ENCODE peak calls at places on chromosomes 1 and 21, in five cellular contexts. E is thoracic aorta; T is CD8-positive, alpha-beta T cell; M is colonic mucosa; V is SK-N-SH. O is an unnamed sample.

GRCh38 chr21:20443558-20444155 is 554.6 kb upstream of the NCAM2 start:
- DNase-seq in E (no peak), M (no peak), V (peak; percentile 25), T (no peak), O (no peak)

GRCh38 chr1:154295408-154296235 is 23.2 kb downstream of the HAX1 start:
- DNase-seq in T (no peak), M (no peak), V (peak; percentile 34), E (no peak), O (no peak)

GRCh38 chr1:26772687-26773086 is 15.1 kb upstream of the PIGV start:
- DNase-seq in V (no peak), T (no peak), E (no peak), M (no peak), O (no peak)

GRCh38 chr1:89546082-89546889 is 21.7 kb downstream of the LRRC8B start:
- DNase-seq in T (no peak), E (no peak), M (no peak), V (no peak), O (no peak)

GRCh38 chr21:35051287-35051818 is 2.3 kb upstream of the RUNX1 start:
- DNase-seq in V (no peak), E (peak; percentile 57), M (peak; percentile 87), T (peak; percentile 88), O (peak; percentile 91)

GRCh38 chr1:212514056-212514614 is 81.4 kb downstream of the NENF start:
- DNase-seq in M (peak; percentile 85), T (no peak), V (no peak), E (peak; percentile 18), O (no peak)

GRCh38 chr1:31154000-31154631 is 85.6 kb downstream of the NKAIN1 start:
- DNase-seq in V (no peak), M (no peak), E (no peak), T (no peak), O (no peak)

GRCh38 chr1:174800221-174800791 is 199.4 kb upstream of the CACYBP start:
- DNase-seq in V (peak; percentile 43), E (no peak), T (no peak), M (peak; percentile 17), O (no peak)

GRCh38 chr1:197799271-197799670 is 24.0 kb upstream of the DENND1B start:
- DNase-seq in M (no peak), T (no peak), V (no peak), E (no peak), O (no peak)

GRCh38 chr1:165284471-165284870 is 72.0 kb downstream of the LMX1A start:
- DNase-seq in V (no peak), T (no peak), M (peak; percentile 45), E (no peak), O (no peak)

DNA sequence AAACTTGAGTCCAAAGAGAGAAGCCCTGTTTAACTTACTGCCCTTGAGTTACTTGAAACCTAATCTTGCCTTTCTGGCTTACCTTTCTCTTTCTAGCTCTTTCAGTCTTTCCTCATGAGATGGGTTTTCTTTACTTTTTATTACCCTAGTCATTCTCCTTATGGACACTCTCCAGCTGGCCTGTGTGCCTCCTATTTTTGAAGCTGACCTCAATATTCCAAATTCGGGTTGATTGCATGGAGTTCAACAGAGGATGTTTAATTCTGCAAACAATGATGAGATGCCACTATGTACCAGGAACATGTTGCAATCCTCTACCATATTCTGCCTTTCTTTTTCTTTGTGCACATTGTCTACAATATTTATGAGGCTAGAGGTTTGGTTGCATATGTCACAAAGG is 20.7 kb downstream of the DNAJC6 start:
- DNase-seq in M (no peak), T (no peak), V (no peak), E (no peak), O (no peak)
- H3K4me1 ChIP-seq in M (no peaks in the 10 kb centered on the region), T (no peaks in the 10 kb centered on the region), V (no peaks in the 10 kb centered on the region), E (peaks cover 4% of the 10 kb centered on the region), O (no peaks in the 10 kb centered on the region)

DNA sequence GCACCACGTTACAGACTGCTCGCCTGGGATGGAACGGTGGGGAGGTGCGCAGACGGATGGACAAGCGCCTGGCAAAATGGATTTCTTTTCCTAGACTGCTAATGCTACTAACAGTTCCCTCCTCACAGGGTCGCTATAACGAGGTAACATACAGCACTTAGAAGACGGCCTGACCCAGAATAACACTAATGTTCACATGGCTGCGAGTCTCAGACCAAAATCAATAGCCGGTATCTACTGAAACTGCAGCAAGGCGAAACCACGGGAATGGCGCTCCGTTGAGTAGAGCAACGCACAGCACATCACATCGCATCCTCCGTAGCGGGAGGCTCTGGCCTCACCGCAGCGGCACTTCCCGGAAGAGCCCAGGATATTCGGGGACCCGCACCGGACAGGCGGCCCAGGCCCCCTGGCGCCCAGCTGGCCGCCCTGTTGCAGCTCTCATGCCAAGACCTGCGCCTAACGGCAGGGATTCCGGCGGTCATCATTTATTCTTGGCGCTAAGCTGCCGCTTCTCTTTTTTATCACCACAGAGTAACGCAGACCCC is 46.6 kb downstream of the VPS26C start:
- DNase-seq in M (no peak), T (no peak), E (no peak), V (peak; percentile 82), O (no peak)
- TF ChIP-seq CTCF in M (no peak), T (no peak), E (no peak), V (peak; percentile 25), O (no peak)

DNA sequence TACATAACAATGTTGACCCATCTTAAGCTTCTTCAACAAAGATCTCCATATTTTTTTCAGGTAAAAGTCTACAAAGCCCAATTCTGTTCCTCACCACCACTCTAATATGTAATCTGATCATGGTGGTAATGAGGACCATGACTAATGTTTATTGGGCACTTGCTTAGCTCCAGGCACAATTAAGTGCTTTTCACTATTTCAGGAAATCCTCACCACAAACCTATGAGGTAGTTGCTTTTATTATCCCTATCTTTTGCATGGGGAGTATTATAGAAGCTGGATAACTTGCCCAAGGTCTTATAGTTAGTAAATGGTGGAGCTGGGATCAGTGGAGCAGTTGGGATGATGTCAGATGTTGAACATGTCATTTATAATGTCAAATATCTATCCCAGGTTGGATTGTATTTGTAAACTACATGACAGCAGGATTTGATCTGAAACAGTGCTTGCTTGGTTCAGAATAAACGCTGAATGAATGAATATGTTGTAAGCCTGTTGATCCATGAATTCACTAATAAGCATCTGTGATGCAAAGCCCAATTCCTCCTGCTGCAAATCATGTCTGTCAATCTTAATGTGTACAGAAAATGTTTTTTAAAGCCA is 283.3 kb upstream of the ST6GALNAC5 start:
- DNase-seq in M (no peak), E (no peak), V (no peak), T (no peak), O (no peak)
- H3K4me1 ChIP-seq in M (no peaks in the 10 kb centered on the region), E (no peaks in the 10 kb centered on the region), V (peaks cover 22% of the 10 kb centered on the region), T (no peaks in the 10 kb centered on the region), O (no peaks in the 10 kb centered on the region)

GRCh38 chr1:43074244-43074643 is 97.8 kb downstream of the EBNA1BP2 start:
- DNase-seq in E (no peak), V (no peak), M (no peak), T (peak; percentile 34), O (no peak)
- TF ChIP-seq CTCF in E (no peak), V (no peak), M (no peak), T (no peak), O (no peak)

DNA sequence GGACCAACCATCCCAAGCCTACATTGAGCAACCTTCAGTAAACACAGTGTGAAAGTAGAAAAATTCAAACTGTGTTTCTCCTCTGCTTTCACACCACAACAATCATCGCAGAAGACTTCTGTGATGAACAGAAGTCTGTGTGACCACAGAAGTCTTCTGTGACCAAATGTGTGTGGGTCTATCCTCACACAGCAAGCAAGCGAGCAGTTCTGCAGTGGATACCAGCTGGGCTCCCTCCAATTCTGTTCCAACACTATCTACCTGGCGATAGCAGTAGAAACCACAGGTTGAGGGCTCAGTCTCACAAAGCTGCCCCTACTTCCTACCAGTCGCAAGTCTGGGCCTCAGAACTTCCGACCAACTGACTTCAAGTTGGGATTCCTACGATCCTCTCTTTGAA is 21.1 kb upstream of the RAP1A start:
- DNase-seq in T (peak; percentile 61), M (no peak), E (no peak), V (no peak), O (no peak)
- H3K4me1 ChIP-seq in T (peaks cover 73% of the 10 kb centered on the region), M (peaks cover 3% of the 10 kb centered on the region), E (peaks cover 9% of the 10 kb centered on the region), V (peaks cover 2% of the 10 kb centered on the region), O (peaks cover 24% of the 10 kb centered on the region)

O was measured in suprapubic skin.